ENCODE peak calls at places on chromosomes 11 and 22, in five cellular contexts. Z is mesenchymal stem cell, R is H1, F is neuronal stem cell, T is H9. S is an unnamed sample.

GRCh38 chr11:64444838-64445441 is 86.0 kb downstream of the RPS6KA4 start:
- DNase-seq in R (no peak), T (no peak), F (no peak), Z (peak; percentile 16), S (peak; percentile 43)

GRCh38 chr11:93166194-93166593 is 31.6 kb downstream of the SLC36A4 start:
- DNase-seq in F (no peak), Z (no peak), R (no peak), T (no peak), S (no peak)

GRCh38 chr11:63698976-63699733 is 17.9 kb downstream of the RTN3 start:
- DNase-seq in R (no peak), Z (no peak), T (no peak), F (no peak), S (peak; percentile 46)

GRCh38 chr11:4565371-4565770 is 16.2 kb upstream of the OR52I2 start:
- DNase-seq in Z (no peak), F (no peak), R (no peak), T (no peak), S (peak; percentile 3)

GRCh38 chr11:77200351-77200750 is 72.3 kb downstream of the MYO7A start:
- DNase-seq in F (no peak), R (no peak), T (no peak), Z (no peak), S (no peak)

GRCh38 chr11:38365274-38365673 is 1767.2 kb upstream of the RAG2 start:
- DNase-seq in Z (no peak), R (no peak), T (no peak), F (no peak), S (no peak)

GRCh38 chr11:121134758-121135312 is 33.8 kb downstream of the TECTA start:
- DNase-seq in R (no peak), T (no peak), F (no peak), Z (no peak), S (no peak)

GRCh38 chr11:63459586-63459985 is 31.4 kb downstream of the PLAAT5 start:
- DNase-seq in Z (no peak), T (peak; percentile 72), R (peak; percentile 46), F (no peak), S (peak; percentile 49)

GRCh38 chr11:119791701-119792151 is 62.7 kb upstream of the NECTIN1 start:
- DNase-seq in Z (no peak), F (peak; percentile 6), T (no peak), R (no peak), S (no peak)

GRCh38 chr11:14380947-14381555 is 22.1 kb upstream of the RRAS2 start:
- DNase-seq in Z (peak; percentile 65), T (peak; percentile 67), R (peak; percentile 81), F (peak; percentile 42), S (peak; percentile 57)

GRCh38 chr11:44309483-44310197 is at the start of gene ALX4:
- DNase-seq in T (peak; percentile 83), Z (no peak), R (peak; percentile 77), F (no peak), S (no peak)

GRCh38 chr22:35315141-35315854 is 15.6 kb downstream of the TOM1 start:
- DNase-seq in Z (no peak), F (no peak), T (no peak), R (no peak), S (no peak)

GRCh38 chr22:42696331-42696967 is 24.2 kb downstream of the A4GALT start:
- DNase-seq in T (no peak), Z (no peak), R (no peak), F (no peak), S (no peak)

GRCh38 chr11:84969103-84969502 is 658.0 kb downstream of the DLG2 start:
- DNase-seq in R (no peak), Z (peak; percentile 67), F (no peak), T (no peak), S (peak; percentile 6)

GRCh38 chr11:279966-280761 is 2.0 kb downstream of the NLRP6 start:
- DNase-seq in F (no peak), T (no peak), R (peak; percentile 49), Z (no peak), S (peak; percentile 38)

GRCh38 chr11:101091781-101092180 is 37.8 kb downstream of the PGR start:
- DNase-seq in T (no peak), F (no peak), Z (no peak), R (no peak), S (no peak)

GRCh38 chr22:46006379-46007002 is 29.5 kb upstream of the WNT7B start:
- DNase-seq in Z (peak; percentile 86), T (peak; percentile 87), R (peak; percentile 98), F (peak; percentile 83), S (peak; percentile 68)

GRCh38 chr11:26297179-26297970 is 34.6 kb upstream of the ANO3 start:
- DNase-seq in Z (peak; percentile 78), R (no peak), T (no peak), F (peak; percentile 45), S (peak; percentile 31)

GRCh38 chr11:61429691-61430582 is at the start of the genes CPSF7 and SDHAF2:
- DNase-seq in T (peak; percentile 97), Z (peak; percentile 96), F (peak; percentile 94), R (peak; percentile 98), S (peak; percentile 95)
- H2BK12ac ChIP-seq in T (no peak within 1 kb of the TSS), Z (no peak within 1 kb of the TSS), F (no peak within 1 kb of the TSS), R (peak within 1 kb of the TSS; percentile 22), S (no peak within 1 kb of the TSS)

DNA sequence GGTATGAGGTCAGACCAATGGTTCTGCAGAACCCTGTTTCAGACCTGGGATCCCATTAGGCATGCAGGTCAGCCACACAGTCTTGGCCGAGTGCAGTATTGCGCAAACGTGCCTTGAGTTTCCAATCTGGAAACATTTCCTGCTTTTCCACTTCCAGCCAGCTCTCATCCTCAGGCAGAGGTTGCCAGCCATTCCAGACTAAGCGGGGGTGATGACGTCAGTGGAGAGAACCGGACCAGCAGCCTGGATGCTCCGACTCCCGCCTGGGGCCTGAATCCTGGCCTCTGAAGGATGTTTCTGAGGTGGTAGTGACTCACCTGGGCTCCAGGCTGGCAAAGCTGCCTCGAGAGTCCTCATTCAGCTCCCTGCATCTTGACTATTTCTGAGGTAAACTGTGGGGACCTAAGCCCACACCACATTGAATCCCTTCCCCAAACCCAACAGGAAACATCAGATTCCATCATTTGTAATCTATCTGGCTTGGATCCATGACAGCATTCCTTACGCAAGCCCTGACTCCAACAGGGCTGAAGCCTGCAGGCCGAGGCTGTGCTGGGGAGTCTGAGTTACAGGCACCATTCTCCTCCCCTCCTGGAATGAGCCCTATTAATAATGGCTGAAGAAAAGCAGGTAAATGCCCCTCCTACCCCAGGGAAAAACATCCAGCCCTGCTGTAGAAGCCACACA is 83.0 kb downstream of the ABTB2 start:
- DNase-seq in T (no peak), Z (peak; percentile 62), R (no peak), F (no peak), S (peak; percentile 100)
- H4K91ac ChIP-seq in T (no peak overlapping the region), Z (no peak overlapping the region), R (no peak overlapping the region), F (no peak overlapping the region), S (peak overlapping the region; percentile 44)

GRCh38 chr22:29510542-29510941 is 30.5 kb downstream of the NEFH start:
- DNase-seq in F (no peak), T (no peak), Z (no peak), R (no peak), S (no peak)

GRCh38 chr22:29509815-29510214 is 29.8 kb downstream of the NEFH start:
- DNase-seq in T (no peak), F (no peak), R (no peak), Z (no peak), S (no peak)

GRCh38 chr22:29509298-29509697 is 29.3 kb downstream of the NEFH start:
- DNase-seq in R (no peak), T (no peak), Z (no peak), F (no peak), S (no peak)

GRCh38 chr22:29511126-29511854 is 31.3 kb downstream of the NEFH start:
- DNase-seq in R (no peak), F (no peak), Z (no peak), T (no peak), S (no peak)

GRCh38 chr22:29512031-29512430 is 32.0 kb downstream of the NEFH start:
- DNase-seq in T (no peak), F (no peak), R (no peak), Z (no peak), S (no peak)
- H2BK12ac ChIP-seq in T (no peak overlapping the region), F (no peak overlapping the region), R (no peak overlapping the region), Z (no peak overlapping the region), S (no peak overlapping the region)

GRCh38 chr11:19972637-19973036 is 187.6 kb downstream of the DBX1 start:
- DNase-seq in Z (no peak), R (no peak), T (no peak), F (no peak), S (no peak)

GRCh38 chr11:19973136-19973635 is 187.1 kb downstream of the DBX1 start:
- DNase-seq in T (no peak), Z (no peak), F (no peak), R (no peak), S (no peak)

GRCh38 chr11:19975414-19975990 is 184.8 kb downstream of the DBX1 start:
- DNase-seq in F (no peak), Z (no peak), T (no peak), R (no peak), S (no peak)

GRCh38 chr11:19976281-19976941 is 183.9 kb downstream of the DBX1 start:
- DNase-seq in T (no peak), R (no peak), Z (no peak), F (no peak), S (no peak)

GRCh38 chr11:19974886-19975285 is 185.4 kb downstream of the DBX1 start:
- DNase-seq in F (no peak), T (no peak), R (no peak), Z (no peak), S (no peak)
- H4K91ac ChIP-seq in F (no peak overlapping the region), T (no peak overlapping the region), R (no peak overlapping the region), Z (no peak overlapping the region), S (no peak overlapping the region)

DNA sequence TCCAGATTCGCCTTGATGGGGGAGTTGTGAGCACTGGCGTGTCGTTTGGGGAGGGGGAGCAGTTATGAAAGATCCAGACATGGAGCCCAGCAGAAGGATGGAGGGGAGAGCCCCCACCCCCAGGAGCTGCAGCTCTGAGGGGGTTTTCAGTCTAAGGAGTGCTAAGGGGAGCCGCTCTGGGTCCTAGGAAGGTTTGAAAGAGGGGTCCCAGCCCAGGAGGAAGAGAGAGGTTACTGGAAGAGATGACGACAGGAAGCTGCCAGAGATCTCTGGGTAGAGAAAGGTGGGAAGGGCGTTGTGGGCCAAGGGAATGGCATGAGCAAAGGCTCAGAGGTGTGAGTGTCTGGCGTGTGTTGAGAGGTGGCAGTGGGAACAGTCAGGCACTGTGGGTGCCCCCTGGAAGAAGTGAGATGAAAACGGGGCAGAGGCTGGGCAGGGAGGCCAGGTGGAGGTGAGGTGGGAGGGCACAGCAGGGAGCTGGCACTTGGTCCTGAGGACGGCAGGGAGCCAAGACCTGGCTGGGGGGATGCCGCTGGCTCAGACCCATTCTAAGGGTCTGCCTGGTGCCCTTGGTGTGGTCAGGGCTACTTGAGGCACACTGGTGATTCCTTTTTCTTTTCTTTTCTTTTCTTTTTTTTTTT is 1.8 kb downstream of the MGAT3 start:
- DNase-seq in F (no peak), Z (no peak), R (no peak), T (no peak), S (no peak)
- H2BK12ac ChIP-seq in F (no peak overlapping the region), Z (no peak overlapping the region), R (peak overlapping the region; percentile 87), T (no peak overlapping the region), S (peak overlapping the region; percentile 5)

DNA sequence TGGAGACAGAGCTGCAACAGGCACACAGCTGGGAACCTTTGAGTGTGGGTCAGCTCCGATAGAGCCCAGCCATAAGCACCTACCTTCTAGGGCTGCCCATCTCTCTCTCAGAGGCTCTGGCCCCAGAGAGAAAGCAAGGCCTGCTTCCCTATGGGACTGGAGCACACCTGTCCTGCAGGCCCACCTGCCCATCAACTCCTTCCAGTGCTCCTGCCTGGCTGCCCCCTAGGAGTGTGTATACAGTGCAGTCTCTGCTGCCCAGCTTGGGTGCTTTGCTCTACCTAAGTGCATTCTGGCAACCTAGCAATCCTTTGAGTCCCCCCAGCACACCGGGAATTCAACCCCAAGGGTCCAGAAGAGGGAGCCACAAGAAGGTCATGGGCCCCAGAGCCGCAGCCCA is 21.0 kb downstream of the OR8G5 start:
- DNase-seq in Z (no peak), T (peak; percentile 32), F (no peak), R (no peak), S (no peak)
- H4K91ac ChIP-seq in Z (peak overlapping the region; percentile 99), T (no peak overlapping the region), F (no peak overlapping the region), R (no peak overlapping the region), S (no peak overlapping the region)

GRCh38 chr11:109196016-109196415 is 226.0 kb upstream of the C11orf87 start:
- DNase-seq in Z (peak; percentile 3), T (no peak), R (no peak), F (no peak), S (no peak)
- H2BK12ac ChIP-seq in Z (no peak overlapping the region), T (no peak overlapping the region), R (no peak overlapping the region), F (no peak overlapping the region), S (no peak overlapping the region)

S was measured in trophoblast cell.